ENCODE peak calls at places on chromosomes 11 and 22, in five cellular contexts. J is AG04449, L is astrocyte of the spinal cord, N is IMR-90, P is colonic mucosa. E is an unnamed sample.

GRCh38 chr11:84720706-84721402 is 906.3 kb downstream of the DLG2 start:
- DNase-seq in J (no peak), L (peak), N (no peak), P (peak), E (peak)

GRCh38 chr22:29152381-29153138 is 53.1 kb upstream of the EMID1 start:
- DNase-seq in J (no peak), L (peak), N (no peak), P (peak), E (no peak)

GRCh38 chr22:45977003-45977395 is at the start of gene WNT7B:
- DNase-seq in J (no peak), L (no peak), N (no peak), P (no peak), E (no peak)

GRCh38 chr11:115201121-115201792 is 303.0 kb downstream of the CADM1 start:
- DNase-seq in J (peak), L (peak), N (peak), P (no peak), E (peak)

GRCh38 chr22:26709617-26710390 is 52.4 kb downstream of the MIAT start:
- DNase-seq in J (peak), L (peak), N (peak), P (no peak), E (peak)

GRCh38 chr11:33620423-33621120 is 80.1 kb downstream of the C11orf91 start:
- DNase-seq in J (no peak), L (peak), N (peak), P (no peak), E (peak)

GRCh38 chr11:67289651-67290479 is 762 bp downstream of the ANKRD13D start:
- DNase-seq in J (no peak), L (no peak), N (no peak), P (no peak), E (no peak)

GRCh38 chr11:55726715-55727324 is 46.4 kb upstream of the OR5D13 start:
- DNase-seq in J (no peak), L (no peak), N (no peak), P (no peak), E (no peak)

GRCh38 chr22:44668190-44668885 is 33.7 kb upstream of the PRR5 start:
- DNase-seq in J (no peak), L (no peak), N (no peak), P (no peak), E (no peak)

GRCh38 chr11:126631399-126631798 is 275.9 kb downstream of the ST3GAL4 start:
- DNase-seq in J (no peak), L (no peak), N (no peak), P (no peak), E (no peak)

GRCh38 chr11:126394036-126394435 is 38.5 kb downstream of the ST3GAL4 start:
- DNase-seq in J (no peak), L (no peak), N (no peak), P (no peak), E (no peak)

GRCh38 chr11:111912535-111912934 is at the start of gene HSPB2:
- DNase-seq in J (no peak), L (no peak), N (no peak), P (no peak), E (no peak)

GRCh38 chr11:132715041-132715440 is 817.3 kb downstream of the OPCML start:
- DNase-seq in J (no peak), L (no peak), N (peak), P (no peak), E (no peak)

GRCh38 chr22:38947321-38948112 is 9.9 kb upstream of the APOBEC3A start:
- DNase-seq in J (no peak), L (no peak), N (no peak), P (no peak), E (no peak)

GRCh38 chr11:91173701-91174100 is 950.9 kb upstream of the CHORDC1 start:
- DNase-seq in J (no peak), L (peak), N (peak), P (no peak), E (no peak)

GRCh38 chr11:10116588-10116987 is 177.4 kb downstream of the SBF2 start:
- DNase-seq in J (no peak), L (no peak), N (no peak), P (no peak), E (no peak)

GRCh38 chr11:93846411-93846810 is 4.0 kb downstream of the VSTM5 start:
- DNase-seq in J (peak), L (peak), N (peak), P (no peak), E (peak)

GRCh38 chr11:124070906-124071621 is 29.9 kb upstream of the OR10G7 start:
- DNase-seq in J (peak), L (peak), N (peak), P (peak), E (peak)
- H3K4me3 ChIP-seq in J (no peak), L (no peak), N (no peak), P (no peak), E (no peak)

DNA sequence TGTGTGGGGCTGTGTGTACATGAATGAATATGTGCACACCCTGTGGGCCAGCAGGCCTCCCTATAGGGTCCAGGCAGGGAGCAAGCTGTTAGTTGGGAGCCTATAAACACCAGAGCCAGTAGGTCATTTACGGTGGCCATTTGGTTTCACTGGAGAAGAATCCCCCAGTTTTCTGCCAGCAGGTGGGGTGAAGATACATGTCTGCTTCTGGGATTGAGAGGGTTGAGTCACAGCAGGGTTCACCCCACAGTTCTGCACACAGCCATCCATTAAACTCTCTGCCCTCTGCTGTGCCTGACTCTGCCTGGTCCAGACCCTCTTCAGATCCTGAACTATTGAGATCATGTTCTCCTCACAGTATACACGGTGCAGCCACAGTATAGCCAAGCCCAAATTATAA is 34.9 kb downstream of the BARX2 start:
- DNase-seq in J (no peak), L (no peak), N (no peak), P (no peak), E (no peak)
- TF ChIP-seq CTCF in J (no peak), L (no peak), N (no peak), P (no peak), E (no peak)

DNA sequence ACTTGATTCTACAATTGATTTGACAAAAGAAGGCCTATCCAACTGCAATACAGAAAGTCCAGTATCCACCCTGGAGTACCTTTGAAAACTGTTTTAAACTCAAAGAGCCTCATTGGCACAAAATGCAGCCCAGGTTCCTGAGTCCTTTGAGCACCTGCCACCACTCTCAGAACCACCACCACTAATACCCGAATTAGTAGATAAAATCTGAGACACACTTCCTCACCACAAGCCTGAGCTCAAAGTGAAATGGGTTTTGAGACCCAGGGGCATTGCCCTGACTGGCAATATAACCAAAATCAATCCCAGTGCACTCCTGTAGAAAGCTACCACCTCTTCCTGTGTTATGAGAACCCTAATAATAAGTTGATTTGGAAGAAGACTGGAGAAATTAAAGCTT is 215.7 kb downstream of the CSNK2A3 start:
- DNase-seq in J (no peak), L (no peak), N (no peak), P (no peak), E (no peak)
- H3K4me3 ChIP-seq in J (no peak), L (no peak), N (no peak), P (no peak), E (no peak)

DNA sequence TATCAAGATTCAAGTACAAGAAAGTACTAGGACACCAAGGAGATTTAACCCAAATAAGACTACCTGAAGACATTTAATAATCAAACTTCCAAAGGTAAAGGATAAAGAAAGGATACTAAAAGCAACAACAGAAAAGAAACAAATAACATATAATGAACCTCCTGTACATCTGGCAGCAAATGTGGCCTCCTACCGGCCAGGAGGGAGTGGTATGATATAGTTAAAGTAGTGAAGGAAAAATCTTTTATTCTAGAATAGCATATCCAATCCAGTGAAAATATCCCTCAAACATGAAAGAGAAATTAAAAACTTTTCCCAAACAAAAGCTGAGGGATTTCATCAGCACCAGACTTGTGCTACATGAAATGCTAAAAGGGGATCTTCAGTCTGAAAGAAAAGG is 104.7 kb upstream of the GUCY1A2 start:
- DNase-seq in J (no peak), L (no peak), N (no peak), P (no peak), E (no peak)
- TF ChIP-seq CTCF in J (peak), L (no peak), N (no peak), P (no peak), E (no peak)

DNA sequence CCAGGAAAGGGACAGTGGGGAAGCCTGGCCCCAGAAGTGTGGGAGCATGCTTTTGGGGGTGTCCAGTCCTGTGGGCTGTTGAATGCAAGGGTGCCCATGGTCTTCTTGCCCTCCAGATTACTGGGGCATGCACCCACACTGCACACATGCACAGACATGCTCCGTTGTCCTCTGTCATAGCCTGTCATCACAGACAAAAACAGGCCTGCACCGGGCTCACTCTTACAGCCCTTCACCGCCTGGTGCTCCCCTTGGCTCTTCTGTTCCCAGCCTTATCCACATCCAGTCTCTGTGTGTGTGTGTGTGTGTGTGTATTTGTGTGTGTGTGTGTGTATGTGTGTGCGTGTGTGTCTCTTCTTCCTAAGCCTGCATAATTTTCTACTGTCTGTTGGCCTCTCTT is 23.3 kb upstream of the NECTIN1 start:
- DNase-seq in J (no peak), L (no peak), N (no peak), P (no peak), E (no peak)
- H3K4me3 ChIP-seq in J (no peak), L (no peak), N (no peak), P (no peak), E (no peak)

GRCh38 chr11:47348859-47349258 is 3.6 kb downstream of the MYBPC3 start:
- DNase-seq in J (no peak), L (peak), N (peak), P (no peak), E (peak)
- TF ChIP-seq CTCF in J (peak), L (peak), N (peak), P (no peak), E (peak)